ENCODE peak calls at places on chromosome 13, in nine cellular contexts. One of them, this sample, is unnamed.

GRCh38 chr13:67515895-67516294 is 285.8 kb upstream of the PCDH9 start:
- DNase-seq in substantia nigra: no peak
- DNase-seq in CD4-positive, alpha-beta memory T cell: no peak
- DNase-seq in mucosa of descending colon: no peak
- DNase-seq in T-helper 17 cell: no peak
- DNase-seq in tibial artery: no peak
- DNase-seq in cardiac fibroblast: peak; percentile 1
- DNase-seq in GOT3: no peak
- DNase-seq in stimulated activated CD8-positive, alpha-beta memory T cell treated with anti-CD3 and anti-CD28 coated beads, Interleukin-7, amount 100 ng/mL, for 1 hour: no peak
- DNase-seq in this sample: no peak

GRCh38 chr13:34035676-34036325 is 217.9 kb downstream of the RFC3 start:
- DNase-seq in substantia nigra: no peak
- DNase-seq in CD4-positive, alpha-beta memory T cell: no peak
- DNase-seq in mucosa of descending colon: no peak
- DNase-seq in T-helper 17 cell: no peak
- DNase-seq in tibial artery: no peak
- DNase-seq in cardiac fibroblast: no peak
- DNase-seq in GOT3: no peak
- DNase-seq in stimulated activated CD8-positive, alpha-beta memory T cell treated with anti-CD3 and anti-CD28 coated beads, Interleukin-7, amount 100 ng/mL, for 1 hour: no peak
- DNase-seq in this sample: no peak

GRCh38 chr13:77509221-77509620 is 26.3 kb upstream of the SCEL start:
- DNase-seq in substantia nigra: no peak
- DNase-seq in CD4-positive, alpha-beta memory T cell: no peak
- DNase-seq in mucosa of descending colon: no peak
- DNase-seq in T-helper 17 cell: no peak
- DNase-seq in tibial artery: no peak
- DNase-seq in cardiac fibroblast: peak; percentile 39
- DNase-seq in GOT3: no peak
- DNase-seq in stimulated activated CD8-positive, alpha-beta memory T cell treated with anti-CD3 and anti-CD28 coated beads, Interleukin-7, amount 100 ng/mL, for 1 hour: no peak
- DNase-seq in this sample: no peak

GRCh38 chr13:28181413-28181812 is 43.1 kb downstream of the PAN3 start:
- DNase-seq in substantia nigra: no peak
- DNase-seq in CD4-positive, alpha-beta memory T cell: no peak
- DNase-seq in mucosa of descending colon: no peak
- DNase-seq in T-helper 17 cell: no peak
- DNase-seq in tibial artery: no peak
- DNase-seq in cardiac fibroblast: peak; percentile 15
- DNase-seq in GOT3: no peak
- DNase-seq in stimulated activated CD8-positive, alpha-beta memory T cell treated with anti-CD3 and anti-CD28 coated beads, Interleukin-7, amount 100 ng/mL, for 1 hour: no peak
- DNase-seq in this sample: no peak

GRCh38 chr13:36096411-36097184 is 34.6 kb downstream of the DCLK1 start:
- DNase-seq in substantia nigra: no peak
- DNase-seq in CD4-positive, alpha-beta memory T cell: no peak
- DNase-seq in mucosa of descending colon: no peak
- DNase-seq in T-helper 17 cell: no peak
- DNase-seq in tibial artery: no peak
- DNase-seq in cardiac fibroblast: peak; percentile 53
- DNase-seq in GOT3: no peak
- DNase-seq in stimulated activated CD8-positive, alpha-beta memory T cell treated with anti-CD3 and anti-CD28 coated beads, Interleukin-7, amount 100 ng/mL, for 1 hour: no peak
- DNase-seq in this sample: no peak

GRCh38 chr13:21047591-21048282 is 13.6 kb downstream of the LATS2 start:
- DNase-seq in substantia nigra: no peak
- DNase-seq in CD4-positive, alpha-beta memory T cell: no peak
- DNase-seq in mucosa of descending colon: no peak
- DNase-seq in T-helper 17 cell: no peak
- DNase-seq in tibial artery: no peak
- DNase-seq in cardiac fibroblast: no peak
- DNase-seq in GOT3: no peak
- DNase-seq in stimulated activated CD8-positive, alpha-beta memory T cell treated with anti-CD3 and anti-CD28 coated beads, Interleukin-7, amount 100 ng/mL, for 1 hour: no peak
- DNase-seq in this sample: no peak

GRCh38 chr13:39783051-39783450 is 127.6 kb downstream of the COG6 start:
- DNase-seq in substantia nigra: no peak
- DNase-seq in CD4-positive, alpha-beta memory T cell: no peak
- DNase-seq in mucosa of descending colon: no peak
- DNase-seq in T-helper 17 cell: no peak
- DNase-seq in tibial artery: no peak
- DNase-seq in cardiac fibroblast: peak; percentile 50
- DNase-seq in GOT3: no peak
- DNase-seq in stimulated activated CD8-positive, alpha-beta memory T cell treated with anti-CD3 and anti-CD28 coated beads, Interleukin-7, amount 100 ng/mL, for 1 hour: no peak
- DNase-seq in this sample: no peak

GRCh38 chr13:113801289-113801961 is 42.4 kb downstream of the TMEM255B start:
- DNase-seq in substantia nigra: no peak
- DNase-seq in CD4-positive, alpha-beta memory T cell: peak; percentile 21
- DNase-seq in mucosa of descending colon: peak; percentile 40
- DNase-seq in T-helper 17 cell: no peak
- DNase-seq in tibial artery: peak; percentile 45
- DNase-seq in cardiac fibroblast: no peak
- DNase-seq in GOT3: no peak
- DNase-seq in stimulated activated CD8-positive, alpha-beta memory T cell treated with anti-CD3 and anti-CD28 coated beads, Interleukin-7, amount 100 ng/mL, for 1 hour: no peak
- DNase-seq in this sample: no peak

GRCh38 chr13:34419025-34419424 is 523.0 kb upstream of the NBEA start:
- DNase-seq in substantia nigra: no peak
- DNase-seq in CD4-positive, alpha-beta memory T cell: no peak
- DNase-seq in mucosa of descending colon: no peak
- DNase-seq in T-helper 17 cell: no peak
- DNase-seq in tibial artery: no peak
- DNase-seq in cardiac fibroblast: no peak
- DNase-seq in GOT3: no peak
- DNase-seq in stimulated activated CD8-positive, alpha-beta memory T cell treated with anti-CD3 and anti-CD28 coated beads, Interleukin-7, amount 100 ng/mL, for 1 hour: no peak
- DNase-seq in this sample: no peak

GRCh38 chr13:75494491-75494890 is 12.5 kb upstream of the TBC1D4 start:
- DNase-seq in substantia nigra: no peak
- DNase-seq in CD4-positive, alpha-beta memory T cell: no peak
- DNase-seq in mucosa of descending colon: no peak
- DNase-seq in T-helper 17 cell: no peak
- DNase-seq in tibial artery: no peak
- DNase-seq in cardiac fibroblast: peak; percentile 19
- DNase-seq in GOT3: no peak
- DNase-seq in stimulated activated CD8-positive, alpha-beta memory T cell treated with anti-CD3 and anti-CD28 coated beads, Interleukin-7, amount 100 ng/mL, for 1 hour: no peak
- DNase-seq in this sample: no peak

GRCh38 chr13:33312150-33312908 is 26.8 kb upstream of the STARD13 start:
- DNase-seq in substantia nigra: no peak
- DNase-seq in CD4-positive, alpha-beta memory T cell: no peak
- DNase-seq in mucosa of descending colon: no peak
- DNase-seq in T-helper 17 cell: no peak
- DNase-seq in tibial artery: no peak
- DNase-seq in cardiac fibroblast: peak; percentile 41
- DNase-seq in GOT3: no peak
- DNase-seq in stimulated activated CD8-positive, alpha-beta memory T cell treated with anti-CD3 and anti-CD28 coated beads, Interleukin-7, amount 100 ng/mL, for 1 hour: no peak
- DNase-seq in this sample: no peak

GRCh38 chr13:81929988-81930387 is 1589.1 kb upstream of the SPRY2 start:
- DNase-seq in substantia nigra: no peak
- DNase-seq in CD4-positive, alpha-beta memory T cell: no peak
- DNase-seq in mucosa of descending colon: no peak
- DNase-seq in T-helper 17 cell: no peak
- DNase-seq in tibial artery: no peak
- DNase-seq in cardiac fibroblast: peak; percentile 1
- DNase-seq in GOT3: no peak
- DNase-seq in stimulated activated CD8-positive, alpha-beta memory T cell treated with anti-CD3 and anti-CD28 coated beads, Interleukin-7, amount 100 ng/mL, for 1 hour: no peak
- DNase-seq in this sample: no peak

GRCh38 chr13:87671031-87671823 is at the start of gene SLITRK5:
- DNase-seq in substantia nigra: peak; percentile 86
- DNase-seq in CD4-positive, alpha-beta memory T cell: peak; percentile 44
- DNase-seq in mucosa of descending colon: peak; percentile 67
- DNase-seq in T-helper 17 cell: peak; percentile 25
- DNase-seq in tibial artery: peak; percentile 69
- DNase-seq in cardiac fibroblast: peak; percentile 47
- DNase-seq in GOT3: peak; percentile 9
- DNase-seq in stimulated activated CD8-positive, alpha-beta memory T cell treated with anti-CD3 and anti-CD28 coated beads, Interleukin-7, amount 100 ng/mL, for 1 hour: no peak
- DNase-seq in this sample: peak; percentile 61

GRCh38 chr13:41740479-41740878 is 220.4 kb downstream of the VWA8 start:
- DNase-seq in substantia nigra: no peak
- DNase-seq in CD4-positive, alpha-beta memory T cell: no peak
- DNase-seq in mucosa of descending colon: no peak
- DNase-seq in T-helper 17 cell: no peak
- DNase-seq in tibial artery: no peak
- DNase-seq in cardiac fibroblast: no peak
- DNase-seq in GOT3: no peak
- DNase-seq in stimulated activated CD8-positive, alpha-beta memory T cell treated with anti-CD3 and anti-CD28 coated beads, Interleukin-7, amount 100 ng/mL, for 1 hour: no peak
- DNase-seq in this sample: no peak

GRCh38 chr13:26377038-26377437 is 123.1 kb downstream of the CDK8 start:
- DNase-seq in substantia nigra: no peak
- DNase-seq in CD4-positive, alpha-beta memory T cell: no peak
- DNase-seq in mucosa of descending colon: no peak
- DNase-seq in T-helper 17 cell: no peak
- DNase-seq in tibial artery: no peak
- DNase-seq in cardiac fibroblast: peak; percentile 8
- DNase-seq in GOT3: no peak
- DNase-seq in stimulated activated CD8-positive, alpha-beta memory T cell treated with anti-CD3 and anti-CD28 coated beads, Interleukin-7, amount 100 ng/mL, for 1 hour: no peak
- DNase-seq in this sample: no peak

GRCh38 chr13:42260885-42261654 is 10.9 kb upstream of the AKAP11 start:
- DNase-seq in substantia nigra: no peak
- DNase-seq in CD4-positive, alpha-beta memory T cell: no peak
- DNase-seq in mucosa of descending colon: no peak
- DNase-seq in T-helper 17 cell: no peak
- DNase-seq in tibial artery: no peak
- DNase-seq in cardiac fibroblast: no peak
- DNase-seq in GOT3: no peak
- DNase-seq in stimulated activated CD8-positive, alpha-beta memory T cell treated with anti-CD3 and anti-CD28 coated beads, Interleukin-7, amount 100 ng/mL, for 1 hour: no peak
- DNase-seq in this sample: no peak

GRCh38 chr13:77372275-77372674 is 45.4 kb upstream of the MYCBP2 start:
- DNase-seq in substantia nigra: no peak
- DNase-seq in CD4-positive, alpha-beta memory T cell: no peak
- DNase-seq in mucosa of descending colon: no peak
- DNase-seq in T-helper 17 cell: no peak
- DNase-seq in tibial artery: no peak
- DNase-seq in cardiac fibroblast: no peak
- DNase-seq in GOT3: no peak
- DNase-seq in stimulated activated CD8-positive, alpha-beta memory T cell treated with anti-CD3 and anti-CD28 coated beads, Interleukin-7, amount 100 ng/mL, for 1 hour: no peak
- DNase-seq in this sample: no peak

GRCh38 chr13:113052206-113052605 is 53.4 kb upstream of the F7 start:
- DNase-seq in substantia nigra: no peak
- DNase-seq in CD4-positive, alpha-beta memory T cell: no peak
- DNase-seq in mucosa of descending colon: peak; percentile 13
- DNase-seq in T-helper 17 cell: no peak
- DNase-seq in tibial artery: no peak
- DNase-seq in cardiac fibroblast: no peak
- DNase-seq in GOT3: no peak
- DNase-seq in stimulated activated CD8-positive, alpha-beta memory T cell treated with anti-CD3 and anti-CD28 coated beads, Interleukin-7, amount 100 ng/mL, for 1 hour: no peak
- DNase-seq in this sample: no peak

GRCh38 chr13:99995503-99996176 is 14.1 kb downstream of the ZIC2 start:
- DNase-seq in substantia nigra: no peak
- DNase-seq in CD4-positive, alpha-beta memory T cell: no peak
- DNase-seq in mucosa of descending colon: no peak
- DNase-seq in T-helper 17 cell: no peak
- DNase-seq in tibial artery: no peak
- DNase-seq in cardiac fibroblast: no peak
- DNase-seq in GOT3: no peak
- DNase-seq in stimulated activated CD8-positive, alpha-beta memory T cell treated with anti-CD3 and anti-CD28 coated beads, Interleukin-7, amount 100 ng/mL, for 1 hour: no peak
- DNase-seq in this sample: no peak

GRCh38 chr13:113413178-113413897 is 40.0 kb downstream of the ADPRHL1 start:
- DNase-seq in substantia nigra: no peak
- DNase-seq in CD4-positive, alpha-beta memory T cell: no peak
- DNase-seq in mucosa of descending colon: no peak
- DNase-seq in T-helper 17 cell: no peak
- DNase-seq in tibial artery: peak; percentile 95
- DNase-seq in cardiac fibroblast: no peak
- DNase-seq in GOT3: no peak
- DNase-seq in stimulated activated CD8-positive, alpha-beta memory T cell treated with anti-CD3 and anti-CD28 coated beads, Interleukin-7, amount 100 ng/mL, for 1 hour: no peak
- DNase-seq in this sample: no peak

GRCh38 chr13:113650731-113651148 is 7.3 kb downstream of the ATP4B start:
- DNase-seq in substantia nigra: no peak
- DNase-seq in CD4-positive, alpha-beta memory T cell: no peak
- DNase-seq in mucosa of descending colon: no peak
- DNase-seq in T-helper 17 cell: no peak
- DNase-seq in tibial artery: peak; percentile 58
- DNase-seq in cardiac fibroblast: no peak
- DNase-seq in GOT3: no peak
- DNase-seq in stimulated activated CD8-positive, alpha-beta memory T cell treated with anti-CD3 and anti-CD28 coated beads, Interleukin-7, amount 100 ng/mL, for 1 hour: no peak
- DNase-seq in this sample: no peak

GRCh38 chr13:112510002-112510780 is 77.8 kb downstream of the TUBGCP3 start:
- DNase-seq in substantia nigra: peak; percentile 19
- DNase-seq in CD4-positive, alpha-beta memory T cell: no peak
- DNase-seq in mucosa of descending colon: no peak
- DNase-seq in T-helper 17 cell: no peak
- DNase-seq in tibial artery: no peak
- DNase-seq in cardiac fibroblast: peak; percentile 66
- DNase-seq in GOT3: no peak
- DNase-seq in stimulated activated CD8-positive, alpha-beta memory T cell treated with anti-CD3 and anti-CD28 coated beads, Interleukin-7, amount 100 ng/mL, for 1 hour: no peak
- DNase-seq in this sample: no peak

GRCh38 chr13:103312467-103312866 is 246.2 kb upstream of the SLC10A2 start:
- DNase-seq in substantia nigra: no peak
- DNase-seq in CD4-positive, alpha-beta memory T cell: no peak
- DNase-seq in mucosa of descending colon: no peak
- DNase-seq in T-helper 17 cell: no peak
- DNase-seq in tibial artery: no peak
- DNase-seq in cardiac fibroblast: no peak
- DNase-seq in GOT3: no peak
- DNase-seq in stimulated activated CD8-positive, alpha-beta memory T cell treated with anti-CD3 and anti-CD28 coated beads, Interleukin-7, amount 100 ng/mL, for 1 hour: no peak
- DNase-seq in this sample: no peak

GRCh38 chr13:30400376-30400775 is 21.9 kb upstream of the UBE2L5 start:
- DNase-seq in substantia nigra: no peak
- DNase-seq in CD4-positive, alpha-beta memory T cell: no peak
- DNase-seq in mucosa of descending colon: no peak
- DNase-seq in T-helper 17 cell: no peak
- DNase-seq in tibial artery: no peak
- DNase-seq in cardiac fibroblast: no peak
- DNase-seq in GOT3: no peak
- DNase-seq in stimulated activated CD8-positive, alpha-beta memory T cell treated with anti-CD3 and anti-CD28 coated beads, Interleukin-7, amount 100 ng/mL, for 1 hour: no peak
- DNase-seq in this sample: no peak

GRCh38 chr13:102197193-102197592 is 204.7 kb downstream of the FGF14 start:
- DNase-seq in substantia nigra: no peak
- DNase-seq in CD4-positive, alpha-beta memory T cell: no peak
- DNase-seq in mucosa of descending colon: no peak
- DNase-seq in T-helper 17 cell: no peak
- DNase-seq in tibial artery: no peak
- DNase-seq in cardiac fibroblast: peak; percentile 4
- DNase-seq in GOT3: no peak
- DNase-seq in stimulated activated CD8-positive, alpha-beta memory T cell treated with anti-CD3 and anti-CD28 coated beads, Interleukin-7, amount 100 ng/mL, for 1 hour: no peak
- DNase-seq in this sample: no peak

GRCh38 chr13:110327036-110327790 is 20.1 kb downstream of the COL4A2 start:
- DNase-seq in substantia nigra: no peak
- DNase-seq in CD4-positive, alpha-beta memory T cell: no peak
- DNase-seq in mucosa of descending colon: no peak
- DNase-seq in T-helper 17 cell: no peak
- DNase-seq in tibial artery: peak; percentile 66
- DNase-seq in cardiac fibroblast: no peak
- DNase-seq in GOT3: no peak
- DNase-seq in stimulated activated CD8-positive, alpha-beta memory T cell treated with anti-CD3 and anti-CD28 coated beads, Interleukin-7, amount 100 ng/mL, for 1 hour: no peak
- DNase-seq in this sample: no peak

GRCh38 chr13:24134772-24135171 is 25.7 kb upstream of the SPATA13 start:
- DNase-seq in substantia nigra: no peak
- DNase-seq in CD4-positive, alpha-beta memory T cell: no peak
- DNase-seq in mucosa of descending colon: no peak
- DNase-seq in T-helper 17 cell: no peak
- DNase-seq in tibial artery: no peak
- DNase-seq in cardiac fibroblast: no peak
- DNase-seq in GOT3: no peak
- DNase-seq in stimulated activated CD8-positive, alpha-beta memory T cell treated with anti-CD3 and anti-CD28 coated beads, Interleukin-7, amount 100 ng/mL, for 1 hour: no peak
- DNase-seq in this sample: no peak

GRCh38 chr13:24307211-24308067 is 1.9 kb upstream of the C1QTNF9 start:
- DNase-seq in substantia nigra: no peak
- DNase-seq in CD4-positive, alpha-beta memory T cell: no peak
- DNase-seq in mucosa of descending colon: peak; percentile 56
- DNase-seq in T-helper 17 cell: no peak
- DNase-seq in tibial artery: no peak
- DNase-seq in cardiac fibroblast: peak; percentile 11
- DNase-seq in GOT3: no peak
- DNase-seq in stimulated activated CD8-positive, alpha-beta memory T cell treated with anti-CD3 and anti-CD28 coated beads, Interleukin-7, amount 100 ng/mL, for 1 hour: no peak
- DNase-seq in this sample: no peak

GRCh38 chr13:34128661-34129060 is 310.7 kb downstream of the RFC3 start:
- DNase-seq in substantia nigra: no peak
- DNase-seq in CD4-positive, alpha-beta memory T cell: no peak
- DNase-seq in mucosa of descending colon: no peak
- DNase-seq in T-helper 17 cell: no peak
- DNase-seq in tibial artery: no peak
- DNase-seq in cardiac fibroblast: no peak
- DNase-seq in GOT3: no peak
- DNase-seq in stimulated activated CD8-positive, alpha-beta memory T cell treated with anti-CD3 and anti-CD28 coated beads, Interleukin-7, amount 100 ng/mL, for 1 hour: no peak
- DNase-seq in this sample: no peak

GRCh38 chr13:71879129-71879535 is 12.1 kb upstream of the DACH1 start:
- DNase-seq in substantia nigra: no peak
- DNase-seq in CD4-positive, alpha-beta memory T cell: no peak
- DNase-seq in mucosa of descending colon: no peak
- DNase-seq in T-helper 17 cell: no peak
- DNase-seq in tibial artery: no peak
- DNase-seq in cardiac fibroblast: peak; percentile 53
- DNase-seq in GOT3: no peak
- DNase-seq in stimulated activated CD8-positive, alpha-beta memory T cell treated with anti-CD3 and anti-CD28 coated beads, Interleukin-7, amount 100 ng/mL, for 1 hour: no peak
- DNase-seq in this sample: no peak

GRCh38 chr13:46010148-46010547 is 42.4 kb downstream of the ZC3H13 start:
- DNase-seq in substantia nigra: no peak
- DNase-seq in CD4-positive, alpha-beta memory T cell: no peak
- DNase-seq in mucosa of descending colon: no peak
- DNase-seq in T-helper 17 cell: no peak
- DNase-seq in tibial artery: no peak
- DNase-seq in cardiac fibroblast: peak; percentile 10
- DNase-seq in GOT3: no peak
- DNase-seq in stimulated activated CD8-positive, alpha-beta memory T cell treated with anti-CD3 and anti-CD28 coated beads, Interleukin-7, amount 100 ng/mL, for 1 hour: no peak
- DNase-seq in this sample: no peak

This sample was measured in T1000.